ENCODE peak calls at places on chromosomes 7 and 10, in four cellular contexts. R, X, Y and Q are unnamed samples.

GRCh38 chr10:15725603-15726002 is 5.9 kb upstream of the ITGA8 start:
- DNase-seq in R (no peak), Y (peak), X (no peak), Q (peak)

GRCh38 chr7:88835147-88835728 is 39.7 kb upstream of the TEX47 start:
- DNase-seq in Y (peak), X (no peak), R (no peak), Q (no peak)

GRCh38 chr10:33010132-33011037 is 52.4 kb upstream of the ITGB1 start:
- DNase-seq in R (no peak), X (no peak), Y (no peak), Q (no peak)

GRCh38 chr7:155882596-155882995 is 70.3 kb upstream of the SHH start:
- DNase-seq in X (no peak), Y (no peak), R (no peak), Q (no peak)

GRCh38 chr7:6227294-6227846 is 45.1 kb downstream of the CYTH3 start:
- DNase-seq in R (no peak), Y (no peak), X (peak), Q (no peak)

GRCh38 chr7:101803203-101804086 is 14.0 kb upstream of the CUX1 start:
- DNase-seq in R (no peak), X (no peak), Y (no peak), Q (no peak)

GRCh38 chr7:27188666-27189559 is 3.9 kb upstream of the HOXA11 start:
- DNase-seq in X (peak), R (no peak), Y (no peak), Q (peak)

GRCh38 chr7:99047526-99048077 is 96.3 kb downstream of the SMURF1 start:
- DNase-seq in R (no peak), X (no peak), Y (no peak), Q (no peak)

GRCh38 chr10:71731791-71732190 is 12.2 kb upstream of the C10orf105 start:
- DNase-seq in Y (no peak), R (no peak), X (no peak), Q (no peak)

GRCh38 chr7:113268757-113269156 is 150.4 kb upstream of the SMIM30 start:
- DNase-seq in X (no peak), Y (no peak), R (no peak), Q (no peak)

GRCh38 chr7:101936612-101937231 is 119.3 kb downstream of the CUX1 start:
- DNase-seq in Y (no peak), R (no peak), X (peak), Q (no peak)

GRCh38 chr7:31890198-31890597 is 180.0 kb downstream of the PDE1C start:
- DNase-seq in Y (peak), R (no peak), X (no peak), Q (no peak)

GRCh38 chr10:31590023-31590800 is 271.2 kb downstream of the ZEB1 start:
- DNase-seq in X (no peak), Y (peak), R (no peak), Q (no peak)

GRCh38 chr10:3014968-3015367 is 52.4 kb upstream of the PFKP start:
- DNase-seq in Y (no peak), X (no peak), R (no peak), Q (no peak)

GRCh38 chr7:117666019-117666418 is 186.2 kb downstream of the CFTR start:
- DNase-seq in X (no peak), R (no peak), Y (no peak), Q (no peak)

GRCh38 chr7:151699920-151700319 is 177.0 kb downstream of the PRKAG2 start:
- DNase-seq in R (no peak), Y (peak), X (no peak), Q (no peak)

GRCh38 chr7:116689787-116690186 is 17.8 kb downstream of the MET start:
- DNase-seq in X (no peak), Y (no peak), R (no peak), Q (no peak)

GRCh38 chr7:135584362-135585353 is 26.9 kb downstream of the NUP205 start:
- DNase-seq in X (no peak), R (no peak), Y (no peak), Q (no peak)

GRCh38 chr7:34752929-34753328 is 94.9 kb downstream of the NPSR1 start:
- DNase-seq in Y (no peak), R (no peak), X (no peak), Q (no peak)

GRCh38 chr7:11716185-11716584 is 115.8 kb downstream of the THSD7A start:
- DNase-seq in Y (no peak), X (no peak), R (no peak), Q (no peak)

GRCh38 chr7:96224682-96225081 is 97.2 kb downstream of the SLC25A13 start:
- DNase-seq in R (no peak), Y (peak), X (no peak), Q (no peak)

GRCh38 chr10:93995182-93995581 is 1.5 kb downstream of the PLCE1 start:
- DNase-seq in R (no peak), X (no peak), Y (no peak), Q (no peak)

GRCh38 chr10:44069573-44069972 is 315.3 kb downstream of the CXCL12 start:
- DNase-seq in R (no peak), Y (no peak), X (no peak), Q (no peak)

GRCh38 chr10:29319205-29319781 is 30.4 kb downstream of the LYZL1 start:
- DNase-seq in Y (no peak), R (no peak), X (no peak), Q (no peak)

GRCh38 chr10:86402283-86402931 is 35.8 kb upstream of the GRID1 start:
- DNase-seq in R (no peak), X (peak), Y (no peak), Q (no peak)